ENCODE peak calls at places on chromosomes 12 and 14, in ten cellular contexts. M is activated CD4-positive, alpha-beta T cell treated with anti-CD3 and anti-CD28 coated beads, Interleukin-2, amount 50 U/mL, for 4 hours; R is suprapubic skin; I is T-helper 2 cell; N is effector CD8-positive, alpha-beta T cell; A is NCI-H2081; U is HL-60; L is T-cell; E is GM13976; C is GOT3. J is an unnamed sample.

GRCh38 chr14:89249296-89249565 is 167.8 kb downstream of the FOXN3 start:
- DNase-seq in M (no peak), C (no peak), L (no peak), E (no peak), U (no peak), N (no peak), R (no peak), A (no peak), I (no peak), J (no peak)

GRCh38 chr12:121857322-121858246 is 1.1 kb downstream of the HPD start:
- DNase-seq in A (no peak), U (no peak), L (no peak), C (no peak), N (no peak), M (no peak), R (no peak), I (no peak), E (peak), J (no peak)

GRCh38 chr14:72480465-72481243 is 413.2 kb downstream of the DPF3 start:
- DNase-seq in E (no peak), M (no peak), C (no peak), R (no peak), U (no peak), I (no peak), L (no peak), A (no peak), N (no peak), J (no peak)

GRCh38 chr14:35576260-35576659 is 42.3 kb downstream of the INSM2 start:
- DNase-seq in U (no peak), M (no peak), E (no peak), L (no peak), R (no peak), I (no peak), A (no peak), C (no peak), N (no peak), J (no peak)

GRCh38 chr12:5627053-5627630 is 195.2 kb downstream of the NTF3 start:
- DNase-seq in C (no peak), L (no peak), R (no peak), N (no peak), I (no peak), U (no peak), A (no peak), E (no peak), M (no peak), J (no peak)

GRCh38 chr12:32820376-32820931 is 64.8 kb upstream of the YARS2 start:
- DNase-seq in U (no peak), C (no peak), N (no peak), L (no peak), E (no peak), A (no peak), M (no peak), R (no peak), I (no peak), J (no peak)

GRCh38 chr12:62192486-62193250 is 67.5 kb upstream of the USP15 start:
- DNase-seq in E (peak), I (no peak), C (peak), U (peak), A (peak), M (peak), R (no peak), N (peak), L (no peak), J (peak)

GRCh38 chr12:32549675-32550079 is 129.4 kb upstream of the DNM1L start:
- DNase-seq in U (no peak), L (no peak), N (no peak), I (no peak), C (no peak), R (no peak), E (no peak), A (no peak), M (no peak), J (no peak)

GRCh38 chr14:94192534-94192933 is 18.4 kb downstream of the PPP4R4 start:
- DNase-seq in I (no peak), E (no peak), N (no peak), A (no peak), R (no peak), L (no peak), U (no peak), C (no peak), M (no peak), J (no peak)

GRCh38 chr14:31465113-31465512 is 7.8 kb upstream of the DTD2 start:
- DNase-seq in A (no peak), E (no peak), L (no peak), N (no peak), C (no peak), I (no peak), U (no peak), R (no peak), M (no peak), J (no peak)

GRCh38 chr12:5581616-5582367 is 149.9 kb downstream of the NTF3 start:
- DNase-seq in N (no peak), C (no peak), U (no peak), R (no peak), A (no peak), E (no peak), L (no peak), I (no peak), M (no peak), J (no peak)

GRCh38 chr12:27824126-27824842 is 44.2 kb upstream of the MANSC4 start:
- DNase-seq in M (peak), N (no peak), L (no peak), R (no peak), C (no peak), E (peak), A (no peak), U (no peak), I (no peak), J (no peak)

GRCh38 chr12:63362801-63363200 is 211.8 kb upstream of the AVPR1A start:
- DNase-seq in C (no peak), U (no peak), N (no peak), E (no peak), A (no peak), I (no peak), L (no peak), R (no peak), M (no peak), J (no peak)

GRCh38 chr14:73775339-73776193 is 61.4 kb upstream of the PNMA1 start:
- DNase-seq in R (no peak), U (no peak), E (no peak), N (no peak), A (no peak), I (no peak), L (no peak), C (no peak), M (no peak), J (no peak)

GRCh38 chr14:100531152-100531551 is 56.1 kb downstream of the BEGAIN start:
- DNase-seq in R (no peak), M (no peak), E (no peak), N (no peak), I (no peak), L (no peak), U (no peak), A (no peak), C (no peak), J (no peak)

GRCh38 chr14:103530390-103530789 is 1.4 kb downstream of the TRMT61A start:
- DNase-seq in N (peak), I (no peak), A (no peak), L (no peak), E (no peak), U (no peak), C (no peak), M (no peak), R (no peak), J (no peak)

GRCh38 chr12:26789731-26790644 is 43.0 kb downstream of the ITPR2 start:
- DNase-seq in U (no peak), R (no peak), I (no peak), A (no peak), L (no peak), E (no peak), M (no peak), C (no peak), N (no peak), J (no peak)

GRCh38 chr12:49377386-49377785 is 10.1 kb downstream of the SPATS2 start:
- DNase-seq in U (no peak), L (no peak), N (no peak), I (no peak), E (no peak), R (no peak), A (no peak), C (no peak), M (no peak), J (no peak)

GRCh38 chr12:6765634-6766581 is at the start of gene PTMS:
- DNase-seq in R (peak), U (no peak), I (no peak), A (peak), M (no peak), N (no peak), C (peak), L (no peak), E (peak), J (peak)

J was measured in NCI-H748 treated with DMSO at 0.1 percent for 48 hours.